ENCODE peak calls at places on chromosomes 1 and 21, in eight cellular contexts. Y is heart right ventricle, U is mesothelial cell of epicardium, C is ovary, H is body of pancreas, W is osteocyte, V is GM13977, M is upper lobe of left lung. R is an unnamed sample.

GRCh38 chr1:29590583-29591555 is 354.5 kb downstream of the PTPRU start:
- DNase-seq in H (no peak), U (no peak), C (no peak), V (no peak), M (no peak), Y (no peak), W (peak; percentile 48), R (no peak)

GRCh38 chr1:198151688-198152087 is 5.1 kb upstream of the NEK7 start:
- DNase-seq in Y (no peak), M (no peak), W (no peak), C (no peak), U (no peak), V (no peak), H (no peak), R (no peak)

GRCh38 chr1:117013310-117013850 is 11.8 kb downstream of the CD101 start:
- DNase-seq in W (no peak), U (no peak), V (no peak), C (no peak), M (no peak), Y (no peak), H (peak; percentile 36), R (no peak)

GRCh38 chr1:11790880-11791715 is 14.7 kb downstream of the MTHFR start:
- DNase-seq in W (no peak), V (no peak), M (no peak), C (peak; percentile 94), U (no peak), H (peak; percentile 81), Y (peak; percentile 97), R (no peak)

GRCh38 chr1:86394416-86394815 is 1.7 kb downstream of the ODF2L start:
- DNase-seq in W (no peak), Y (no peak), H (no peak), C (no peak), V (no peak), U (no peak), M (no peak), R (no peak)

GRCh38 chr1:80064524-80064923 is 1058.0 kb upstream of the ADGRL4 start:
- DNase-seq in V (no peak), H (no peak), M (no peak), W (no peak), U (no peak), C (no peak), Y (no peak), R (no peak)

GRCh38 chr1:81710858-81711257 is 89.9 kb upstream of the ADGRL2 start:
- DNase-seq in Y (no peak), H (no peak), W (no peak), U (no peak), M (no peak), C (no peak), V (no peak), R (no peak)

GRCh38 chr1:156625436-156626078 is 6.3 kb downstream of the HAPLN2 start:
- DNase-seq in M (peak; percentile 94), V (peak; percentile 63), U (peak; percentile 70), W (no peak), H (peak; percentile 74), C (peak; percentile 57), Y (peak; percentile 43), R (peak; percentile 66)

GRCh38 chr21:38358098-38358497 is 101.3 kb downstream of the KCNJ15 start:
- DNase-seq in C (no peak), Y (no peak), W (no peak), U (no peak), H (no peak), M (no peak), V (no peak), R (no peak)

GRCh38 chr1:11158291-11158690 is 30.9 kb upstream of the ANGPTL7 start:
- DNase-seq in W (no peak), U (no peak), C (no peak), M (no peak), H (no peak), Y (no peak), V (no peak), R (no peak)

GRCh38 chr1:53075206-53075605 is 13.2 kb downstream of the PODN start:
- DNase-seq in H (peak; percentile 1), W (no peak), C (peak; percentile 20), U (no peak), Y (no peak), V (no peak), M (no peak), R (peak; percentile 2)

GRCh38 chr1:100924212-100924611 is 28.3 kb downstream of the SLC30A7 start:
- DNase-seq in C (no peak), H (no peak), M (no peak), U (no peak), W (no peak), V (no peak), Y (no peak), R (no peak)

GRCh38 chr1:218592688-218593087 is 247.6 kb downstream of the TGFB2 start:
- DNase-seq in V (no peak), Y (no peak), M (no peak), C (no peak), W (no peak), U (no peak), H (no peak), R (no peak)

GRCh38 chr21:28235169-28235892 is 757.3 kb downstream of the LTN1 start:
- DNase-seq in H (peak; percentile 25), C (no peak), M (no peak), U (no peak), W (no peak), V (no peak), Y (no peak), R (no peak)

GRCh38 chr1:78441921-78442320 is 48.9 kb upstream of the PTGFR start:
- DNase-seq in C (no peak), W (no peak), Y (no peak), V (no peak), M (no peak), H (no peak), U (no peak), R (no peak)

GRCh38 chr21:28742527-28742926 is 250.2 kb downstream of the LTN1 start:
- DNase-seq in H (no peak), M (no peak), Y (no peak), U (no peak), V (no peak), W (no peak), C (no peak), R (no peak)

GRCh38 chr1:32321712-32322291 is 14.2 kb downstream of the MARCKSL1 start:
- DNase-seq in U (no peak), V (no peak), C (no peak), M (no peak), Y (no peak), H (peak; percentile 87), W (no peak), R (no peak)

GRCh38 chr1:117967900-117968299 is 38.4 kb downstream of the WDR3 start:
- DNase-seq in M (no peak), W (no peak), C (no peak), Y (no peak), U (no peak), H (no peak), V (no peak), R (no peak)

GRCh38 chr1:83761977-83762376 is 237.0 kb downstream of the TTLL7 start:
- DNase-seq in V (no peak), M (no peak), U (no peak), Y (no peak), H (no peak), W (no peak), C (no peak), R (no peak)

GRCh38 chr1:169745015-169745861 is 11.4 kb upstream of the SELE start:
- DNase-seq in Y (no peak), U (no peak), V (no peak), M (no peak), W (no peak), H (no peak), C (no peak), R (no peak)

GRCh38 chr1:56461158-56462127 is 117.9 kb downstream of the PLPP3 start:
- DNase-seq in W (no peak), C (no peak), V (no peak), Y (no peak), H (no peak), M (no peak), U (no peak), R (no peak)

GRCh38 chr1:29196863-29197589 is 15.3 kb upstream of the SRSF4 start:
- DNase-seq in V (no peak), U (no peak), H (no peak), W (no peak), C (no peak), M (no peak), Y (no peak), R (no peak)

GRCh38 chr1:221783437-221783836 is 41.5 kb upstream of the DUSP10 start:
- DNase-seq in C (no peak), M (no peak), H (no peak), V (no peak), Y (no peak), W (no peak), U (no peak), R (no peak)

GRCh38 chr1:3776231-3777030 is 3.9 kb downstream of the SMIM1 start:
- DNase-seq in W (no peak), Y (no peak), H (no peak), V (peak; percentile 23), U (no peak), M (peak; percentile 72), C (no peak), R (no peak)

GRCh38 chr1:109579496-109579895 is 31.1 kb downstream of the GNAI3 start:
- DNase-seq in H (no peak), V (no peak), Y (peak; percentile 19), M (no peak), C (no peak), U (no peak), W (no peak), R (no peak)

GRCh38 chr1:154791292-154792278 is 78.5 kb downstream of the KCNN3 start:
- DNase-seq in C (no peak), V (peak; percentile 83), W (no peak), H (no peak), M (no peak), U (no peak), Y (peak; percentile 38), R (no peak)
- TF ChIP-seq CTCF in C (no peak), V (peak; percentile 54), W (no peak), H (no peak), M (no peak), U (no peak), Y (no peak), R (no peak)

GRCh38 chr21:42496120-42496838 is at the start of gene RSPH1:
- DNase-seq in C (peak; percentile 100), V (peak; percentile 97), H (peak; percentile 100), M (peak; percentile 98), U (peak; percentile 99), W (peak; percentile 100), Y (peak; percentile 99), R (peak; percentile 99)
- TF ChIP-seq CTCF in C (no peak), V (peak; percentile 21), H (peak; percentile 45), M (no peak), U (no peak), W (no peak), Y (no peak), R (no peak)

GRCh38 chr21:42663200-42663483 is 9.7 kb downstream of the PDE9A start:
- DNase-seq in C (no peak), M (no peak), H (no peak), Y (no peak), V (no peak), W (no peak), U (no peak), R (no peak)
- TF ChIP-seq CTCF in C (no peak), M (no peak), H (no peak), Y (no peak), V (no peak), W (no peak), U (no peak), R (no peak)

GRCh38 chr1:62508187-62508758 is 71.4 kb downstream of the USP1 start:
- DNase-seq in H (peak; percentile 11), V (peak; percentile 40), C (no peak), U (no peak), Y (peak; percentile 24), W (no peak), M (no peak), R (no peak)
- TF ChIP-seq CTCF in H (peak; percentile 58), V (peak; percentile 71), C (peak; percentile 37), U (peak; percentile 42), Y (peak; percentile 60), W (peak; percentile 78), M (peak; percentile 42), R (peak; percentile 59)

R was measured in activated B cell treated with CpG ODN at 0.5 μM for 24 hours.